ENCODE peak calls at places on chromosomes 2 and 18, in six cellular contexts. P is mesothelial cell of epicardium; E is iris pigment epithelial cell; D is NCI-H345; L is activated T-cell treated with anti-CD3 and anti-CD28 coated beads, Interleukin-2, amount 50 U/mL, for 48 hours; A is AG04450. Y is an unnamed sample.

GRCh38 chr2:75003276-75003675 is 44.8 kb downstream of the POLE4 start:
- DNase-seq in L (no peak), D (no peak), E (peak; percentile 8), P (no peak), A (no peak), Y (no peak)

GRCh38 chr2:19361325-19361990 is 3.0 kb upstream of the OSR1 start:
- DNase-seq in L (peak; percentile 40), P (no peak), A (no peak), D (no peak), E (peak; percentile 39), Y (peak; percentile 67)

GRCh38 chr18:3486514-3486913 is 36.5 kb downstream of the TGIF1 start:
- DNase-seq in E (no peak), L (no peak), D (no peak), P (no peak), A (no peak), Y (no peak)

GRCh38 chr2:36965751-36966369 is 476 bp downstream of the STRN start:
- DNase-seq in L (peak; percentile 54), P (peak; percentile 46), A (no peak), E (no peak), D (peak; percentile 57), Y (peak; percentile 53)

GRCh38 chr2:27779417-27780055 is 8.0 kb downstream of the MRPL33 start:
- DNase-seq in P (no peak), A (no peak), E (no peak), D (no peak), L (no peak), Y (no peak)

GRCh38 chr2:27537287-27537686 is 40.6 kb downstream of the GCKR start:
- DNase-seq in E (no peak), P (no peak), L (no peak), D (no peak), A (no peak), Y (no peak)

GRCh38 chr2:151299940-151300539 is 10.6 kb upstream of the NMI start:
- DNase-seq in P (no peak), L (no peak), A (no peak), E (no peak), D (no peak), Y (no peak)

GRCh38 chr2:20523053-20523452 is 76.2 kb downstream of the RHOB start:
- DNase-seq in E (no peak), P (no peak), A (no peak), L (no peak), D (peak; percentile 14), Y (no peak)

GRCh38 chr18:5461056-5461455 is 82.7 kb downstream of the EPB41L3 start:
- DNase-seq in L (no peak), E (no peak), A (no peak), P (no peak), D (no peak), Y (no peak)

GRCh38 chr2:98188351-98189046 is 101.5 kb downstream of the VWA3B start:
- DNase-seq in E (no peak), P (no peak), L (no peak), D (no peak), A (no peak), Y (no peak)

GRCh38 chr2:141021611-141022010 is 1109.2 kb downstream of the LRP1B start:
- DNase-seq in E (peak; percentile 86), A (no peak), P (no peak), L (no peak), D (no peak), Y (no peak)

GRCh38 chr2:239626971-239627598 is 226.3 kb upstream of the HDAC4 start:
- DNase-seq in L (no peak), A (no peak), P (no peak), E (no peak), D (no peak), Y (no peak)

GRCh38 chr18:54812885-54813284 is 15.4 kb upstream of the RAB27B start:
- DNase-seq in L (no peak), E (no peak), P (no peak), A (no peak), D (no peak), Y (no peak)

GRCh38 chr18:76827205-76827885 is 5.0 kb downstream of the ZNF236 start:
- DNase-seq in P (no peak), L (no peak), A (no peak), E (no peak), D (no peak), Y (no peak)

GRCh38 chr18:9226463-9226862 is 89.9 kb downstream of the ANKRD12 start:
- DNase-seq in E (no peak), P (no peak), L (no peak), D (no peak), A (no peak), Y (no peak)

GRCh38 chr2:67516358-67516757 is 119.2 kb downstream of the ETAA1 start:
- DNase-seq in A (no peak), P (no peak), L (no peak), D (no peak), E (no peak), Y (no peak)

GRCh38 chr2:163573652-163574051 is 162.2 kb downstream of the FIGN start:
- DNase-seq in A (no peak), P (no peak), D (no peak), E (no peak), L (no peak), Y (no peak)

GRCh38 chr2:9288233-9288632 is 81.6 kb downstream of the ASAP2 start:
- DNase-seq in D (no peak), L (no peak), P (no peak), E (peak; percentile 88), A (peak; percentile 67), Y (no peak)

GRCh38 chr2:238838786-238839327 is 9.0 kb upstream of the TWIST2 start:
- DNase-seq in E (no peak), L (no peak), P (no peak), D (no peak), A (no peak), Y (peak; percentile 3)

GRCh38 chr2:26631401-26631800 is 9.8 kb downstream of the CIB4 start:
- DNase-seq in A (no peak), D (no peak), E (no peak), P (no peak), L (no peak), Y (no peak)

Y was measured in H1.